ENCODE peak calls at places on chromosomes 12 and 14, in five cellular contexts. One of them, this sample, is unnamed. For H3K27me3, the result is how much of the 10 kb centered on the place peaks cover.

GRCh38 chr12:127083028-127083949 is 1183.7 kb upstream of the TMEM132C start:
- DNase-seq in prostate gland: no peak
- DNase-seq in mammary epithelial cell: peak
- DNase-seq in CD8-positive, alpha-beta memory T cell: peak
- DNase-seq in SJSA1: no peak
- DNase-seq in this sample: peak

GRCh38 chr12:65968889-65969509 is 144.7 kb downstream of the HMGA2 start:
- DNase-seq in prostate gland: no peak
- DNase-seq in mammary epithelial cell: peak
- DNase-seq in CD8-positive, alpha-beta memory T cell: no peak
- DNase-seq in SJSA1: no peak
- DNase-seq in this sample: no peak

GRCh38 chr14:59038746-59039145 is 149.7 kb upstream of the DAAM1 start:
- DNase-seq in prostate gland: no peak
- DNase-seq in mammary epithelial cell: no peak
- DNase-seq in CD8-positive, alpha-beta memory T cell: no peak
- DNase-seq in SJSA1: no peak
- DNase-seq in this sample: no peak

GRCh38 chr12:110937104-110937641 is 16.8 kb upstream of the MYL2 start:
- DNase-seq in prostate gland: peak
- DNase-seq in mammary epithelial cell: peak
- DNase-seq in CD8-positive, alpha-beta memory T cell: peak
- DNase-seq in SJSA1: no peak
- DNase-seq in this sample: peak

GRCh38 chr12:69046920-69047319 is 113.9 kb upstream of the CPM start:
- DNase-seq in prostate gland: no peak
- DNase-seq in mammary epithelial cell: no peak
- DNase-seq in CD8-positive, alpha-beta memory T cell: no peak
- DNase-seq in SJSA1: no peak
- DNase-seq in this sample: no peak

GRCh38 chr12:92506460-92506859 is 196.3 kb upstream of the PLEKHG7 start:
- DNase-seq in prostate gland: no peak
- DNase-seq in mammary epithelial cell: no peak
- DNase-seq in CD8-positive, alpha-beta memory T cell: no peak
- DNase-seq in SJSA1: no peak
- DNase-seq in this sample: no peak

GRCh38 chr12:1453801-1454200 is 140.6 kb downstream of the FBXL14 start:
- DNase-seq in prostate gland: no peak
- DNase-seq in mammary epithelial cell: no peak
- DNase-seq in CD8-positive, alpha-beta memory T cell: no peak
- DNase-seq in SJSA1: no peak
- DNase-seq in this sample: no peak

GRCh38 chr12:111379942-111380554 is 11.2 kb upstream of the PHETA1 start:
- DNase-seq in prostate gland: no peak
- DNase-seq in mammary epithelial cell: no peak
- DNase-seq in CD8-positive, alpha-beta memory T cell: no peak
- DNase-seq in SJSA1: no peak
- DNase-seq in this sample: no peak

GRCh38 chr14:102827716-102828115 is 50.5 kb downstream of the TRAF3 start:
- DNase-seq in prostate gland: no peak
- DNase-seq in mammary epithelial cell: no peak
- DNase-seq in CD8-positive, alpha-beta memory T cell: no peak
- DNase-seq in SJSA1: no peak
- DNase-seq in this sample: no peak

GRCh38 chr12:29519585-29520182 is 22.2 kb upstream of the OVCH1 start:
- DNase-seq in prostate gland: peak
- DNase-seq in mammary epithelial cell: peak
- DNase-seq in CD8-positive, alpha-beta memory T cell: peak
- DNase-seq in SJSA1: no peak
- DNase-seq in this sample: peak

GRCh38 chr12:124007810-124008570 is 35.0 kb downstream of the ZNF664 start:
- DNase-seq in prostate gland: no peak
- DNase-seq in mammary epithelial cell: no peak
- DNase-seq in CD8-positive, alpha-beta memory T cell: no peak
- DNase-seq in SJSA1: no peak
- DNase-seq in this sample: no peak

GRCh38 chr12:108784270-108784669 is 53.0 kb upstream of the CORO1C start:
- DNase-seq in prostate gland: no peak
- DNase-seq in mammary epithelial cell: no peak
- DNase-seq in CD8-positive, alpha-beta memory T cell: no peak
- DNase-seq in SJSA1: no peak
- DNase-seq in this sample: peak

DNA sequence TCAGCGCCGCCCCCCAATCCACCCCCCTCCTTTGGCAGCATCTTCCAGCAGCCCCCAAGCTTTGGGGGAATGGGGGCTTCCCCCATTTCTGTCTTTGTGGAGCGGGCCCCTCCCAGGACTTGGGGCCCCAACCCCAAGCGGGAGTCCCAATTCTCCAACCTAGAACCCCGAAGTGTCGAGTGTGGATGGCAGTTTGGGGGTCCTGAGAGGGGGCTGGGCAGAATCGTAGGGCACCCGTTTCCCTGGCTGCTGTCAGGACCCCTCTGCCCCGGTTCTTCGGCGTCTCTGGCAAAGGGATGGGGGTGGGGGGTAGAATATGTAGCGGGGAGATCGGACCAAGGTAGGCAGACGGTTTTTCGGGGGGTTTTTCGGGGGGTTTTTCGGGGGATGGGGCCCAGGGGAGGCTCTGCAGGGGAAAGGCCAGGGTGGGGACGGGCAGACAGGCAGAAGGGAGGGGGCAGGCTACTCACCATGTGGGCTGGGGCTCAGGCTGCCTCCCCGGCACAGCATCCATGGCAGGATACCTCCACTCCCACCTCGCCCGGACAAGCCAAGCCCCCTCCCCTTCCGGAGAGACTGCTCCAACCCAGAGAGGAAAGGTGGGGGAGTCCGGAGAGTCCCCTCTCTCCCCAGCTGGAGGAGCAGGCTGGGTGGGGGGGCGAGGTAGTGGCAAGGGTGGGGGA is 739 bp downstream of the JPH4 start:
- DNase-seq in prostate gland: no peak
- DNase-seq in mammary epithelial cell: no peak
- DNase-seq in CD8-positive, alpha-beta memory T cell: no peak
- DNase-seq in SJSA1: no peak
- DNase-seq in this sample: peak
- H3K27me3 ChIP-seq in prostate gland: under half
- H3K27me3 ChIP-seq in mammary epithelial cell: under half
- H3K27me3 ChIP-seq in CD8-positive, alpha-beta memory T cell: under half
- H3K27me3 ChIP-seq in SJSA1: under half
- H3K27me3 ChIP-seq in this sample: under half

GRCh38 chr14:63288853-63289252 is 29.9 kb downstream of the GPHB5 start:
- DNase-seq in prostate gland: no peak
- DNase-seq in mammary epithelial cell: no peak
- DNase-seq in CD8-positive, alpha-beta memory T cell: no peak
- DNase-seq in SJSA1: no peak
- DNase-seq in this sample: no peak
- H3K27me3 ChIP-seq in prostate gland: under half
- H3K27me3 ChIP-seq in mammary epithelial cell: under half
- H3K27me3 ChIP-seq in CD8-positive, alpha-beta memory T cell: under half
- H3K27me3 ChIP-seq in SJSA1: under half
- H3K27me3 ChIP-seq in this sample: under half

GRCh38 chr12:54210400-54210790 is 21.6 kb upstream of the SMUG1 start:
- DNase-seq in prostate gland: no peak
- DNase-seq in mammary epithelial cell: no peak
- DNase-seq in CD8-positive, alpha-beta memory T cell: no peak
- DNase-seq in SJSA1: no peak
- DNase-seq in this sample: no peak

GRCh38 chr12:54207539-54208267 is 18.9 kb upstream of the SMUG1 start:
- DNase-seq in prostate gland: peak
- DNase-seq in mammary epithelial cell: peak
- DNase-seq in CD8-positive, alpha-beta memory T cell: peak
- DNase-seq in SJSA1: peak
- DNase-seq in this sample: peak

GRCh38 chr12:54211920-54212319 is 23.1 kb upstream of the SMUG1 start:
- DNase-seq in prostate gland: no peak
- DNase-seq in mammary epithelial cell: no peak
- DNase-seq in CD8-positive, alpha-beta memory T cell: no peak
- DNase-seq in SJSA1: no peak
- DNase-seq in this sample: no peak

GRCh38 chr12:54206807-54207206 is 18.0 kb upstream of the SMUG1 start:
- DNase-seq in prostate gland: no peak
- DNase-seq in mammary epithelial cell: no peak
- DNase-seq in CD8-positive, alpha-beta memory T cell: no peak
- DNase-seq in SJSA1: no peak
- DNase-seq in this sample: no peak

GRCh38 chr12:54208591-54208990 is 19.8 kb upstream of the SMUG1 start:
- DNase-seq in prostate gland: no peak
- DNase-seq in mammary epithelial cell: no peak
- DNase-seq in CD8-positive, alpha-beta memory T cell: no peak
- DNase-seq in SJSA1: no peak
- DNase-seq in this sample: no peak
- H3K27me3 ChIP-seq in prostate gland: under half
- H3K27me3 ChIP-seq in mammary epithelial cell: under half
- H3K27me3 ChIP-seq in CD8-positive, alpha-beta memory T cell: under half
- H3K27me3 ChIP-seq in SJSA1: under half
- H3K27me3 ChIP-seq in this sample: half or more

GRCh38 chr14:76293221-76293620 is 82.7 kb upstream of the ESRRB start:
- DNase-seq in prostate gland: no peak
- DNase-seq in mammary epithelial cell: no peak
- DNase-seq in CD8-positive, alpha-beta memory T cell: no peak
- DNase-seq in SJSA1: no peak
- DNase-seq in this sample: no peak
- H3K27me3 ChIP-seq in prostate gland: under half
- H3K27me3 ChIP-seq in mammary epithelial cell: under half
- H3K27me3 ChIP-seq in CD8-positive, alpha-beta memory T cell: under half
- H3K27me3 ChIP-seq in SJSA1: under half
- H3K27me3 ChIP-seq in this sample: under half

GRCh38 chr14:101074124-101075024 is 170.9 kb upstream of the RTL1 start:
- DNase-seq in prostate gland: no peak
- DNase-seq in mammary epithelial cell: no peak
- DNase-seq in CD8-positive, alpha-beta memory T cell: no peak
- DNase-seq in SJSA1: peak
- DNase-seq in this sample: no peak

GRCh38 chr14:101075025-101075800 is 171.7 kb upstream of the RTL1 start:
- DNase-seq in prostate gland: no peak
- DNase-seq in mammary epithelial cell: no peak
- DNase-seq in CD8-positive, alpha-beta memory T cell: no peak
- DNase-seq in SJSA1: peak
- DNase-seq in this sample: no peak

GRCh38 chr14:101076451-101077220 is 173.1 kb upstream of the RTL1 start:
- DNase-seq in prostate gland: no peak
- DNase-seq in mammary epithelial cell: no peak
- DNase-seq in CD8-positive, alpha-beta memory T cell: no peak
- DNase-seq in SJSA1: peak
- DNase-seq in this sample: no peak

GRCh38 chr14:101077511-101078074 is 174.1 kb upstream of the RTL1 start:
- DNase-seq in prostate gland: no peak
- DNase-seq in mammary epithelial cell: no peak
- DNase-seq in CD8-positive, alpha-beta memory T cell: no peak
- DNase-seq in SJSA1: peak
- DNase-seq in this sample: peak

DNA sequence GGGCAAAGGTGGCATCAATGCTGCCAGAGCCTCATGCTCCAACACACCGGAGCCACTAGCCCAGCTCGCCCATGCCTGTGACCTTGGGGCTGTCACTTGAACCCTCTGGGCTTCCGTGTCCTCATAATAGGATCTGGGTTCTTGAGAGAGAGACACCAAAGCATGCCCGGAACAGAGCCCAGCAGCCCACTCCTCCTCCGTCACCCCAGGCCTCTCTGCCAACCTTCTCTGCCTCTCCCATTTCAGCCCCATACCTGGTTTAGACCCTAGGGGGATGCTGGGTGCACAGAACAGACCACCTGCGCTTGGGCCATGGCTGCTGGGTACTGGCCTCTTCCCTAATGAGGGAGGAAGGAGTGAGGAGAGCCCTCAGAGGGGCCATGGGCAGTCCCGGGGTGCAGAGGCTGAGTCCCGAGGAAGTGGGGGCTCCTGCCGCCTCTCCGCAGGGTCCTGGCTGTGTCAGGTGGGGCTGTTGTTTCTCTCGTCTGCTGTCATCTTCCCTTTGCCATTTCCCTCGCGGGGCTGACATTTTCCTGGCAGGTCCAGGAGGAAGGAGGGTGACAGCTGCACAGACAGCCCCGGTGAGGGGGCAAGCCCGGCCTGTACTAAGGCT is 172.4 kb upstream of the RTL1 start:
- DNase-seq in prostate gland: no peak
- DNase-seq in mammary epithelial cell: no peak
- DNase-seq in CD8-positive, alpha-beta memory T cell: no peak
- DNase-seq in SJSA1: peak
- DNase-seq in this sample: no peak
- H3K27me3 ChIP-seq in prostate gland: under half
- H3K27me3 ChIP-seq in mammary epithelial cell: under half
- H3K27me3 ChIP-seq in CD8-positive, alpha-beta memory T cell: under half
- H3K27me3 ChIP-seq in SJSA1: under half
- H3K27me3 ChIP-seq in this sample: half or more

DNA sequence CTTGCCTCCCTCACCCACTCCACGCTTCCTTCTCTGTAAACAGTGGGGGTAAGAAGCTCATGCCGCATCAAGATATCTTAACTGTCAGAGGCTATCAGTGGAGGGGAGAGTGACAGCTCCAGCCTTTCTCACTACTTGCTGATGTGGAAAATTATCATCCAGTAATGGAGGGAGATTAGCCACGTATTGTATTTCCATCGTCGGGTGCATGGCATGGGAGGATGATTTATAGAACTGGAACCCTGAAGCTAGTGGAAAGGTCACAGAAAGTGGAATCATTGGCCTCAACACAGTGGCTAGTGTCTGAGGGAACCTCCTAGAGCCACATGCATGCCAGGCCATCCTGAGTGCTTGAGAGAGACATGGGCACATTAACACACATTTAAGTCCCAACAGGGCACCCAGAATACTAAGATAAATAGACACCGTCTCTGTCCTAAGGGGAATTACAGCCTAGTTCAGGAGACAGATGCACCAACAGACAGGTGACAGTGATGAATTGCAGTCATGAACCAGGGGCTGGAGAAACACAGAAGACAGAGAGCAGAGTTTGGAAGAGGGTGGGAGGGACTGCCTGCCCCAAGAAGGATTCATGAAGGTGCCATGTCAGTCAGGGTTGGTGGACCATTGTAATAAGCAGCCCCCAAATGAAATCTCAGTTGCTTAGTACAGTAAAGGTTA is 270.7 kb upstream of the FKBP4 start:
- DNase-seq in prostate gland: no peak
- DNase-seq in mammary epithelial cell: no peak
- DNase-seq in CD8-positive, alpha-beta memory T cell: no peak
- DNase-seq in SJSA1: no peak
- DNase-seq in this sample: no peak
- H3K27me3 ChIP-seq in prostate gland: under half
- H3K27me3 ChIP-seq in mammary epithelial cell: under half
- H3K27me3 ChIP-seq in CD8-positive, alpha-beta memory T cell: under half
- H3K27me3 ChIP-seq in SJSA1: under half
- H3K27me3 ChIP-seq in this sample: under half

This sample was measured in neural progenitor cell.